ENCODE peak calls at places on chromosomes 12 and 14, in nine cellular contexts. J is CD8-positive, alpha-beta T cell; A is naive thymus-derived CD4-positive, alpha-beta T cell; C is AG04450; Z is COR-L47; S is stimulated activated naive CD8-positive, alpha-beta T cell treated with anti-CD3 and anti-CD28 coated beads, Interleukin-15, Interleukin-2, amounts not matched to agents 100 U/mL and 50 U/mL, for 24 hours; B is DMS 273 treated with DMSO at 0.1 percent for 48 hours; P is right cardiac atrium; R is Caki2. Q is an unnamed sample.

GRCh38 chr14:99264691-99265090 is 7.3 kb downstream of the BCL11B start:
- DNase-seq in J (no peak), A (peak; percentile 16), C (no peak), Z (no peak), S (no peak), B (no peak), P (no peak), R (no peak), Q (no peak)

GRCh38 chr14:69501362-69501964 is 16.9 kb downstream of the PLEKHD1 start:
- DNase-seq in J (no peak), A (no peak), C (no peak), Z (peak; percentile 55), S (no peak), B (peak; percentile 74), P (peak; percentile 87), R (no peak), Q (peak; percentile 11)

GRCh38 chr12:113241191-113242017 is 20.1 kb downstream of the TPCN1 start:
- DNase-seq in J (no peak), A (no peak), C (peak; percentile 84), Z (peak; percentile 74), S (no peak), B (peak; percentile 76), P (no peak), R (peak; percentile 88), Q (peak; percentile 98)

GRCh38 chr14:100687386-100687785 is 39.3 kb upstream of the DLK1 start:
- DNase-seq in J (no peak), A (no peak), C (no peak), Z (no peak), S (no peak), B (no peak), P (peak; percentile 50), R (no peak), Q (no peak)

GRCh38 chr12:91327136-91327535 is 144.5 kb upstream of the DCN start:
- DNase-seq in J (no peak), A (no peak), C (peak; percentile 56), Z (no peak), S (no peak), B (no peak), P (no peak), R (no peak), Q (peak; percentile 21)

GRCh38 chr14:104531421-104532190 is 48.0 kb upstream of the C14orf180 start:
- DNase-seq in J (no peak), A (no peak), C (no peak), Z (no peak), S (no peak), B (no peak), P (no peak), R (no peak), Q (no peak)

GRCh38 chr14:100822921-100823320 is 3.0 kb upstream of the MEG3 start:
- DNase-seq in J (no peak), A (no peak), C (no peak), Z (no peak), S (no peak), B (no peak), P (no peak), R (no peak), Q (peak; percentile 29)

GRCh38 chr12:123223241-123223668 is 9.7 kb downstream of the MPHOSPH9 start:
- DNase-seq in J (peak; percentile 31), A (peak; percentile 79), C (no peak), Z (no peak), S (peak; percentile 64), B (no peak), P (no peak), R (no peak), Q (no peak)

GRCh38 chr12:8045952-8046944 is 13.7 kb downstream of the FOXJ2 start:
- DNase-seq in J (peak; percentile 75), A (peak; percentile 69), C (peak; percentile 82), Z (peak; percentile 1), S (peak; percentile 86), B (no peak), P (peak; percentile 88), R (peak; percentile 56), Q (peak; percentile 79)

GRCh38 chr14:100842799-100843198 is 16.9 kb downstream of the MEG3 start:
- DNase-seq in J (no peak), A (no peak), C (peak; percentile 71), Z (no peak), S (no peak), B (no peak), P (no peak), R (peak; percentile 15), Q (peak; percentile 91)

GRCh38 chr14:68683326-68683725 is 109.5 kb downstream of the ZFP36L1 start:
- DNase-seq in J (no peak), A (no peak), C (no peak), Z (no peak), S (no peak), B (no peak), P (no peak), R (no peak), Q (peak; percentile 64)

GRCh38 chr14:68012861-68013260 is 193.3 kb downstream of the RAD51B start:
- DNase-seq in J (no peak), A (no peak), C (no peak), Z (no peak), S (no peak), B (no peak), P (no peak), R (no peak), Q (no peak)

GRCh38 chr14:70000601-70001000 is 121.4 kb downstream of the SMOC1 start:
- DNase-seq in J (no peak), A (no peak), C (no peak), Z (no peak), S (no peak), B (no peak), P (no peak), R (peak; percentile 78), Q (no peak)

GRCh38 chr12:78490841-78491240 is 373.7 kb upstream of the SYT1 start:
- DNase-seq in J (no peak), A (no peak), C (no peak), Z (no peak), S (no peak), B (no peak), P (no peak), R (no peak), Q (no peak)

GRCh38 chr12:124867389-124867930 is 3.8 kb upstream of the SCARB1 start:
- DNase-seq in J (no peak), A (no peak), C (peak; percentile 47), Z (no peak), S (no peak), B (no peak), P (no peak), R (peak; percentile 48), Q (peak; percentile 56)

GRCh38 chr14:28742171-28742846 is 24.3 kb upstream of the FOXG1 start:
- DNase-seq in J (no peak), A (no peak), C (no peak), Z (no peak), S (no peak), B (no peak), P (no peak), R (no peak), Q (no peak)

GRCh38 chr14:92121207-92121669 is 268 bp downstream of the NDUFB1 start:
- DNase-seq in J (peak; percentile 11), A (no peak), C (no peak), Z (no peak), S (peak; percentile 43), B (no peak), P (peak; percentile 80), R (no peak), Q (peak; percentile 64)

GRCh38 chr12:108299516-108299915 is 39.6 kb downstream of the CMKLR1 start:
- DNase-seq in J (no peak), A (no peak), C (no peak), Z (no peak), S (no peak), B (no peak), P (no peak), R (no peak), Q (no peak)

GRCh38 chr12:122687091-122687490 is 16.1 kb downstream of the HCAR2 start:
- DNase-seq in J (no peak), A (no peak), C (no peak), Z (no peak), S (no peak), B (no peak), P (no peak), R (no peak), Q (peak; percentile 13)

GRCh38 chr12:61308220-61308619 is 952.0 kb upstream of the USP15 start:
- DNase-seq in J (no peak), A (no peak), C (no peak), Z (no peak), S (no peak), B (no peak), P (no peak), R (no peak), Q (no peak)

GRCh38 chr12:5037795-5038357 is 5.8 kb upstream of the KCNA5 start:
- DNase-seq in J (no peak), A (no peak), C (no peak), Z (no peak), S (no peak), B (no peak), P (no peak), R (no peak), Q (no peak)

GRCh38 chr12:104930388-104931326 is 27.4 kb downstream of the SLC41A2 start:
- DNase-seq in J (no peak), A (no peak), C (no peak), Z (no peak), S (peak; percentile 35), B (no peak), P (no peak), R (peak; percentile 52), Q (peak; percentile 52)

GRCh38 chr14:74347795-74348100 is 523 bp upstream of the VRTN start:
- DNase-seq in J (no peak), A (no peak), C (no peak), Z (no peak), S (no peak), B (no peak), P (no peak), R (no peak), Q (no peak)

GRCh38 chr12:47226199-47226598 is 146.4 kb upstream of the AMIGO2 start:
- DNase-seq in J (no peak), A (no peak), C (no peak), Z (no peak), S (no peak), B (no peak), P (no peak), R (no peak), Q (no peak)

GRCh38 chr12:106282457-106283097 is 20.0 kb upstream of the TCP11L2 start:
- DNase-seq in J (no peak), A (peak; percentile 40), C (no peak), Z (no peak), S (peak; percentile 52), B (peak; percentile 4), P (no peak), R (no peak), Q (peak; percentile 74)

GRCh38 chr14:74407801-74408154 is 18.2 kb downstream of the SYNDIG1L start:
- DNase-seq in J (no peak), A (no peak), C (no peak), Z (no peak), S (no peak), B (no peak), P (no peak), R (no peak), Q (no peak)

GRCh38 chr12:121534495-121535148 is 46.2 kb downstream of the KDM2B start:
- DNase-seq in J (peak; percentile 40), A (peak; percentile 87), C (no peak), Z (no peak), S (peak; percentile 64), B (no peak), P (no peak), R (no peak), Q (no peak)

Q was measured in EH.